ENCODE peak calls at places on chromosomes 7 and 10, in seven cellular contexts. Z, X, C, S, J, Q and O are unnamed samples.

GRCh38 chr7:82444220-82445049 is 858 bp upstream of the CACNA2D1 start:
- DNase-seq in Z (no peak), X (peak; percentile 21), C (no peak), S (no peak), J (no peak), Q (peak; percentile 40), O (peak; percentile 6)

GRCh38 chr10:62545155-62545554 is 171.0 kb downstream of the ZNF365 start:
- DNase-seq in Z (no peak), X (no peak), C (peak; percentile 3), S (no peak), J (no peak), Q (no peak), O (no peak)

GRCh38 chr10:79608505-79609375 is 2.0 kb upstream of the SFTPA1 start:
- DNase-seq in Z (peak; percentile 16), X (peak; percentile 34), C (peak; percentile 13), S (peak; percentile 14), J (peak; percentile 3), Q (no peak), O (no peak)

GRCh38 chr10:133259603-133259992 is 17.1 kb downstream of the ADAM8 start:
- DNase-seq in Z (no peak), X (no peak), C (no peak), S (no peak), J (no peak), Q (no peak), O (peak; percentile 4)

GRCh38 chr7:134420509-134421125 is 38.3 kb downstream of the AKR1B1 start:
- DNase-seq in Z (peak; percentile 69), X (peak; percentile 80), C (peak; percentile 62), S (peak; percentile 55), J (peak; percentile 53), Q (peak; percentile 55), O (peak; percentile 79)

GRCh38 chr10:110067960-110068770 is 60.4 kb downstream of the ADD3 start:
- DNase-seq in Z (peak; percentile 45), X (peak; percentile 35), C (no peak), S (no peak), J (no peak), Q (no peak), O (no peak)

GRCh38 chr7:66974986-66975590 is 20.3 kb downstream of the SBDS start:
- DNase-seq in Z (no peak), X (no peak), C (no peak), S (no peak), J (no peak), Q (peak; percentile 4), O (no peak)

GRCh38 chr10:62735464-62736188 is 68.9 kb upstream of the ADO start:
- DNase-seq in Z (peak; percentile 70), X (no peak), C (no peak), S (peak; percentile 47), J (peak; percentile 83), Q (peak; percentile 50), O (peak; percentile 99)

GRCh38 chr10:126247454-126247975 is 140.8 kb downstream of the ADAM12 start:
- DNase-seq in Z (peak; percentile 99), X (peak; percentile 32), C (peak; percentile 67), S (peak; percentile 100), J (peak; percentile 99), Q (peak; percentile 76), O (peak; percentile 94)

GRCh38 chr7:155962191-155962967 is 150.1 kb upstream of the SHH start:
- DNase-seq in Z (peak; percentile 42), X (peak; percentile 39), C (peak; percentile 32), S (peak; percentile 77), J (peak; percentile 60), Q (peak; percentile 79), O (peak; percentile 93)

GRCh38 chr7:28988818-28989595 is 30.9 kb upstream of the TRIL start:
- DNase-seq in Z (peak; percentile 96), X (peak; percentile 32), C (no peak), S (peak; percentile 93), J (peak; percentile 95), Q (peak; percentile 87), O (peak; percentile 39)

GRCh38 chr7:131224996-131225395 is 102.7 kb upstream of the MKLN1 start:
- DNase-seq in Z (no peak), X (no peak), C (no peak), S (no peak), J (no peak), Q (no peak), O (no peak)

GRCh38 chr7:155021699-155022145 is 18.8 kb upstream of the PAXIP1 start:
- DNase-seq in Z (no peak), X (no peak), C (no peak), S (no peak), J (no peak), Q (no peak), O (no peak)

GRCh38 chr7:74008687-74009086 is 19.3 kb upstream of the ELN start:
- DNase-seq in Z (no peak), X (no peak), C (no peak), S (no peak), J (no peak), Q (no peak), O (no peak)

GRCh38 chr7:46230298-46231295 is 309.5 kb upstream of the IGFBP3 start:
- DNase-seq in Z (no peak), X (no peak), C (no peak), S (no peak), J (no peak), Q (no peak), O (no peak)

GRCh38 chr7:16232273-16232672 is 189.1 kb downstream of the CRPPA start:
- DNase-seq in Z (no peak), X (no peak), C (no peak), S (no peak), J (no peak), Q (no peak), O (no peak)

GRCh38 chr10:102919237-102919959 is 1.3 kb downstream of the CNNM2 start:
- DNase-seq in Z (no peak), X (peak; percentile 42), C (peak; percentile 4), S (peak; percentile 25), J (peak; percentile 32), Q (no peak), O (no peak)

GRCh38 chr10:121113385-121113696 is 262.2 kb downstream of the WDR11 start:
- DNase-seq in Z (no peak), X (no peak), C (no peak), S (no peak), J (no peak), Q (peak; percentile 60), O (peak; percentile 39)

GRCh38 chr10:70191161-70191770 is 21.0 kb upstream of the SAR1A start:
- DNase-seq in Z (no peak), X (no peak), C (no peak), S (peak; percentile 22), J (no peak), Q (no peak), O (no peak)

GRCh38 chr7:26413007-26413691 is 121.5 kb downstream of the SNX10 start:
- DNase-seq in Z (no peak), X (no peak), C (peak; percentile 44), S (no peak), J (no peak), Q (no peak), O (peak; percentile 20)

GRCh38 chr7:1421020-1421790 is 38.1 kb downstream of the MICALL2 start:
- DNase-seq in Z (no peak), X (no peak), C (no peak), S (no peak), J (no peak), Q (no peak), O (no peak)

GRCh38 chr10:103053659-103054581 is 135.8 kb downstream of the CNNM2 start:
- DNase-seq in Z (peak; percentile 79), X (peak; percentile 52), C (peak; percentile 57), S (peak; percentile 88), J (peak; percentile 73), Q (peak; percentile 68), O (peak; percentile 41)

GRCh38 chr7:126958367-126958766 is 294.4 kb downstream of the GRM8 start:
- DNase-seq in Z (no peak), X (no peak), C (no peak), S (no peak), J (no peak), Q (no peak), O (no peak)

GRCh38 chr7:114874170-114874569 is 47.7 kb upstream of the MDFIC start:
- DNase-seq in Z (no peak), X (no peak), C (peak; percentile 77), S (no peak), J (peak; percentile 36), Q (no peak), O (no peak)

GRCh38 chr7:98755138-98755898 is 114.5 kb downstream of the TMEM130 start:
- DNase-seq in Z (no peak), X (no peak), C (no peak), S (no peak), J (no peak), Q (no peak), O (no peak)

GRCh38 chr10:21517134-21517982 is 8.1 kb downstream of the SKIDA1 start:
- DNase-seq in Z (peak; percentile 72), X (no peak), C (peak; percentile 53), S (peak; percentile 59), J (peak; percentile 75), Q (peak; percentile 59), O (peak; percentile 66)

GRCh38 chr7:116863168-116863670 is 832 bp downstream of the CAPZA2 start:
- DNase-seq in Z (peak; percentile 44), X (peak; percentile 28), C (peak; percentile 67), S (peak; percentile 21), J (peak; percentile 53), Q (peak; percentile 30), O (peak; percentile 12)

GRCh38 chr7:158933468-158934139 is 77.2 kb downstream of the DYNC2I1 start:
- DNase-seq in Z (no peak), X (no peak), C (no peak), S (no peak), J (no peak), Q (no peak), O (peak; percentile 37)
- H3K36me3 ChIP-seq in Z (peaks cover 8% of the 10 kb centered on the region), X (no peaks in the 10 kb centered on the region), C (no peaks in the 10 kb centered on the region), S (peaks cover 27% of the 10 kb centered on the region), J (peaks cover 90% of the 10 kb centered on the region), Q (peaks cover 3% of the 10 kb centered on the region), O (peaks cover 18% of the 10 kb centered on the region)

GRCh38 chr7:24826662-24827020 is 69.4 kb upstream of the GSDME start:
- DNase-seq in Z (no peak), X (no peak), C (no peak), S (no peak), J (no peak), Q (peak; percentile 74), O (no peak)
- H3K9ac ChIP-seq in Z (no peak overlapping the region), X (no peak overlapping the region), C (no peak overlapping the region), S (no peak overlapping the region), J (no peak overlapping the region), Q (peak overlapping the region; percentile 92), O (peak overlapping the region; percentile 32)

GRCh38 chr7:149454006-149454405 is 6.9 kb downstream of the ZNF777 start:
- DNase-seq in Z (no peak), X (peak; percentile 10), C (no peak), S (no peak), J (no peak), Q (no peak), O (no peak)
- H3K27ac ChIP-seq in Z (no peak overlapping the region), X (no peak overlapping the region), C (no peak overlapping the region), S (no peak overlapping the region), J (no peak overlapping the region), Q (no peak overlapping the region), O (no peak overlapping the region)

DNA sequence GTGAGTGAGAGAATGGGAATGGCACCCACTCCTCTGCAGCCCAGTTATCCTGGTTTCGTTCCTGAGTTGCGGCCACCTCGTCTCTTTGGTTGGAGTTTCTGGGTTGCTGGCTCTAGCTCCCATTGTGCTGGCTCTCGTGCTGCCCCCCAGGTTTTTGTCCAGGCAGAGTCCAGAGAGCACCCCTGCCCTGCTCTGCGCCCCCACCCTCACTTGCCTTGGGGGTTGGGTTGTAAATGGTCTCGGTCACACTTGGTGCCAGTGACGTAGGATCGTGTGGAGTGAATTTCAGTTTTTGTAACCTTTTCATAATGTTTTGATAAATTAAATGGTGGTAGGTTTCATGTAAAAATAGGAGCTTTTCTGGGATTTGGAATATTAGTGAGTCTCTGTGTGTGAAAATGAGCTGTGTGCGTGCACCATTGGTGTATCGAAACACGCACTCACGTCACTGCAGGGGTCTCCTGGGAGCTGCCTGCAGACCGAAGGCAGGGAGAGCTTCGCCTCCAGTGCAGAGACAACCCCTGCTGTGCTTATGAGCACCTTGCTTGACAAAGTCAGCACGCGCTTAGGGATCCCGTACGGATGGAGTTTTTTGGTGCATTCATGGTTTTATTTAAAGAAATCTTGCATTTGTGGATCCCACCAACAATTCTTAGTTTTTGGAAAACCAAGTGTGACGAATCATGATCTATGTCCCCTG is 32.9 kb downstream of the PFKP start:
- DNase-seq in Z (no peak), X (no peak), C (no peak), S (no peak), J (no peak), Q (no peak), O (no peak)
- H3K36me3 ChIP-seq in Z (peaks cover 27% of the 10 kb centered on the region), X (peaks cover 8% of the 10 kb centered on the region), C (peaks cover 29% of the 10 kb centered on the region), S (peaks cover 57% of the 10 kb centered on the region), J (peaks cover 32% of the 10 kb centered on the region), Q (peaks cover 41% of the 10 kb centered on the region), O (no peaks in the 10 kb centered on the region)